ENCODE peak calls at places on chromosomes 12 and 14, in six cellular contexts. X is Caco-2, H is lung, B is left ventricle myocardium inferior, G is A549, S is MM.1S. P is an unnamed sample. For H3K4me1, the result is how much of the 10 kb centered on the place peaks cover.

GRCh38 chr12:58633479-58633878 is 286.8 kb downstream of the LRIG3 start:
- DNase-seq in S (no peak), H (no peak), G (no peak), X (no peak), B (no peak), P (peak)

GRCh38 chr14:28577711-28578131 is 188.9 kb upstream of the FOXG1 start:
- DNase-seq in S (no peak), X (no peak), H (no peak), B (no peak), G (peak), P (no peak)

GRCh38 chr12:7937867-7938506 is 2.0 kb upstream of the SLC2A3 start:
- DNase-seq in B (no peak), G (peak), H (no peak), S (no peak), X (no peak), P (no peak)

GRCh38 chr12:102120886-102121285 is 903 bp downstream of the PARPBP start:
- DNase-seq in B (no peak), H (no peak), G (peak), X (peak), S (peak), P (peak)

GRCh38 chr14:100241279-100241678 is 2.3 kb downstream of the YY1 start:
- DNase-seq in H (no peak), X (no peak), G (no peak), B (no peak), S (no peak), P (peak)

GRCh38 chr14:100972134-100972905 is 68.8 kb upstream of the RTL1 start:
- DNase-seq in H (no peak), G (no peak), X (no peak), S (no peak), B (no peak), P (no peak)

GRCh38 chr12:15863984-15864383 is 18.2 kb upstream of the STRAP start:
- DNase-seq in X (no peak), S (peak), B (no peak), H (no peak), G (no peak), P (no peak)

GRCh38 chr12:3313066-3313465 is 177.9 kb upstream of the PRMT8 start:
- DNase-seq in G (no peak), H (no peak), B (no peak), X (no peak), S (no peak), P (no peak)

GRCh38 chr12:54658306-54659264 is 10.4 kb upstream of the DCD start:
- DNase-seq in H (no peak), X (peak), S (peak), G (peak), B (peak), P (no peak)

GRCh38 chr14:64476438-64476837 is 11.1 kb downstream of the AKAP5 start:
- DNase-seq in H (no peak), B (no peak), X (no peak), G (no peak), S (no peak), P (no peak)

GRCh38 chr12:93042283-93042682 is 113.2 kb upstream of the EEA1 start:
- DNase-seq in H (no peak), S (no peak), X (peak), G (no peak), B (no peak), P (no peak)

GRCh38 chr12:52178984-52179383 is 12.8 kb downstream of the KRT80 start:
- DNase-seq in H (no peak), S (no peak), X (no peak), B (no peak), G (no peak), P (no peak)

GRCh38 chr14:24098229-24098926 is 4.3 kb downstream of the PCK2 start:
- DNase-seq in H (no peak), B (no peak), G (no peak), X (no peak), S (no peak), P (no peak)

GRCh38 chr12:71870409-71870808 is 30.9 kb downstream of the TBC1D15 start:
- DNase-seq in S (peak), B (no peak), X (no peak), H (no peak), G (no peak), P (no peak)

GRCh38 chr14:104659764-104660523 is 29.5 kb upstream of the INF2 start:
- DNase-seq in B (no peak), G (no peak), X (no peak), S (no peak), H (no peak), P (peak)

GRCh38 chr12:131187602-131188001 is 233.9 kb downstream of the ADGRD1 start:
- DNase-seq in G (no peak), X (no peak), S (no peak), H (no peak), B (no peak), P (no peak)

GRCh38 chr12:97229036-97229435 is 233.6 kb upstream of the RMST start:
- DNase-seq in H (no peak), S (no peak), B (no peak), X (no peak), G (no peak), P (no peak)

GRCh38 chr14:95711476-95712176 is 2.3 kb downstream of the TCL1A start:
- DNase-seq in H (no peak), G (no peak), X (no peak), B (no peak), S (no peak), P (no peak)

GRCh38 chr12:100348657-100349454 is 8.0 kb upstream of the SLC17A8 start:
- DNase-seq in X (peak), H (no peak), G (peak), S (peak), B (no peak), P (peak)

GRCh38 chr12:111066744-111067437 is 146.5 kb upstream of the MYL2 start:
- DNase-seq in S (no peak), X (peak), B (no peak), H (no peak), G (peak), P (no peak)

GRCh38 chr14:106625181-106625580 is 1098.8 kb downstream of the TMEM121 start:
- DNase-seq in G (no peak), S (no peak), X (no peak), H (no peak), B (no peak), P (no peak)

GRCh38 chr14:72788255-72788654 is 105.6 kb downstream of the DPF3 start:
- DNase-seq in G (no peak), S (no peak), B (no peak), X (no peak), H (no peak), P (no peak)

GRCh38 chr12:96239711-96240234 is 45.6 kb downstream of the ELK3 start:
- DNase-seq in G (no peak), H (no peak), S (no peak), X (no peak), B (peak), P (no peak)

GRCh38 chr12:26119391-26119981 is 5.4 kb downstream of the BHLHE41 start:
- DNase-seq in B (no peak), H (no peak), G (peak), S (peak), X (peak), P (peak)

GRCh38 chr14:84129028-84129427 is 1400.9 kb upstream of the FLRT2 start:
- DNase-seq in G (no peak), S (no peak), B (no peak), X (no peak), H (no peak), P (no peak)

GRCh38 chr14:76710093-76711010 is 50.9 kb upstream of the VASH1 start:
- DNase-seq in B (no peak), H (no peak), X (peak), S (peak), G (peak), P (peak)

GRCh38 chr12:46523863-46524770 is 151.5 kb upstream of the SLC38A2 start:
- DNase-seq in S (peak), X (peak), B (no peak), H (no peak), G (peak), P (peak)

GRCh38 chr14:68039593-68039992 is 220.0 kb downstream of the RAD51B start:
- DNase-seq in B (no peak), X (no peak), G (no peak), S (no peak), H (no peak), P (no peak)
- H3K4me1 ChIP-seq in B (under half), X (under half), G (under half), S (under half), H (under half), P (under half)

GRCh38 chr12:4821000-4821399 is 88.7 kb upstream of the KCNA1 start:
- DNase-seq in B (no peak), H (no peak), X (no peak), S (no peak), G (no peak), P (no peak)
- H3K4me1 ChIP-seq in B (under half), H (under half), X (under half), S (under half), G (under half), P (under half)

DNA sequence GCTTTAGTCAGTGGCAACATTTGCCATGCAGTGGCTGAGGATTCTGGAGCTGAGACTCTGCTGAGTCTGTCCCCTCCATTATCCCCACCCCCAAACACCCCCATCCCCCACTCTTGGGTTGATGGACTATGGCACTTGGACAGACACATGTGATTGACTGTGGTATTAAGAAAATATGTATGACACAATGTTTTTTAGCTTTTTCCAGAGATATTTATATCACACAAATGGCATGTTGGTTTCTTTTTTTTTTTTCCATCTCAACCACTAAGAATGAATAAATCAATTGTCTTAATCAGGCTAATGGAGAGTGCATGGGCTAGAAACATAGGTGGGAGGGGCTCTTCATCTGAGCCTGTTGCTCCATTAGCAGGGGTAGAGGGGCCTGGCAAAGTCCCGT is 30.7 kb upstream of the MAP1LC3B2 start:
- DNase-seq in X (no peak), B (no peak), H (no peak), S (no peak), G (peak), P (no peak)
- H3K4me1 ChIP-seq in X (under half), B (under half), H (under half), S (under half), G (half or more), P (half or more)

GRCh38 chr14:52833891-52834290 is 42.5 kb upstream of the GNPNAT1 start:
- DNase-seq in X (no peak), S (no peak), G (no peak), H (no peak), B (no peak), P (no peak)
- H3K4me1 ChIP-seq in X (under half), S (under half), G (under half), H (under half), B (under half), P (under half)

P was measured in SJSA1.